ENCODE peak calls at places on chromosomes 7 and 10, in four cellular contexts. K is GM12878, Q is H1, L is K562. N is an unnamed sample.

GRCh38 chr10:73414230-73414981 is 548 bp upstream of the ANXA7 start:
- DNase-seq in Q (no peak), K (no peak), L (no peak), N (no peak)

GRCh38 chr10:87092356-87092860 is 2.2 kb downstream of the GLUD1 start:
- DNase-seq in Q (no peak), L (no peak), K (no peak), N (no peak)

GRCh38 chr7:129210256-129210988 is 14.4 kb upstream of the AHCYL2 start:
- DNase-seq in K (no peak), L (peak; percentile 87), Q (peak; percentile 98), N (peak; percentile 45)

GRCh38 chr10:55374917-55375316 is 573.9 kb upstream of the PCDH15 start:
- DNase-seq in Q (no peak), L (no peak), K (no peak), N (no peak)

GRCh38 chr7:124796771-124797170 is 31.2 kb upstream of the GPR37 start:
- DNase-seq in K (no peak), L (no peak), Q (no peak), N (peak; percentile 57)

GRCh38 chr10:131676046-131676445 is 224.8 kb upstream of the PPP2R2D start:
- DNase-seq in Q (no peak), L (no peak), K (no peak), N (no peak)

GRCh38 chr10:103448751-103449150 is 3.4 kb downstream of the CALHM2 start:
- DNase-seq in Q (no peak), K (no peak), L (no peak), N (no peak)

GRCh38 chr10:86330778-86331763 is 35.5 kb downstream of the GRID1 start:
- DNase-seq in K (no peak), L (no peak), Q (no peak), N (no peak)

GRCh38 chr10:70561051-70561450 is 41.5 kb downstream of the PRF1 start:
- DNase-seq in Q (no peak), L (no peak), K (no peak), N (no peak)

GRCh38 chr10:13924020-13924725 is 337.4 kb downstream of the PRPF18 start:
- DNase-seq in K (no peak), L (no peak), Q (no peak), N (no peak)

GRCh38 chr7:16089801-16090200 is 331.5 kb downstream of the CRPPA start:
- DNase-seq in K (no peak), L (no peak), Q (no peak), N (no peak)

GRCh38 chr10:5609952-5610616 is 56.3 kb downstream of the ASB13 start:
- DNase-seq in L (peak; percentile 43), Q (no peak), K (no peak), N (no peak)

GRCh38 chr10:23157691-23158369 is 34.3 kb upstream of the PTF1A start:
- DNase-seq in K (no peak), L (peak; percentile 55), Q (no peak), N (peak; percentile 63)

GRCh38 chr7:75943864-75944263 is 28.9 kb downstream of the POR start:
- DNase-seq in Q (no peak), K (no peak), L (peak; percentile 44), N (no peak)

GRCh38 chr7:99822731-99823718 is 4.8 kb upstream of the CYP3A43 start:
- DNase-seq in K (no peak), L (no peak), Q (peak; percentile 19), N (no peak)

GRCh38 chr7:24834150-24834798 is 77.0 kb upstream of the GSDME start:
- DNase-seq in K (no peak), L (no peak), Q (no peak), N (no peak)

GRCh38 chr7:42964849-42965805 is 33.0 kb downstream of the MRPL32 start:
- DNase-seq in K (peak; percentile 2), Q (no peak), L (no peak), N (no peak)

GRCh38 chr7:69624431-69624830 is 26.2 kb downstream of the AUTS2 start:
- DNase-seq in Q (no peak), L (no peak), K (no peak), N (no peak)

GRCh38 chr10:24901686-24902399 is 50.6 kb downstream of the PRTFDC1 start:
- DNase-seq in K (peak; percentile 43), L (peak; percentile 72), Q (no peak), N (peak; percentile 54)

GRCh38 chr10:24894728-24895127 is 57.7 kb downstream of the PRTFDC1 start:
- DNase-seq in K (no peak), Q (no peak), L (no peak), N (no peak)

GRCh38 chr10:12357525-12358151 is 8.3 kb downstream of the CAMK1D start:
- DNase-seq in Q (no peak), L (no peak), K (no peak), N (no peak)

GRCh38 chr7:116030626-116031276 is at the start of gene TFEC:
- DNase-seq in L (no peak), K (no peak), Q (no peak), N (no peak)

GRCh38 chr10:124827474-124827873 is 25.9 kb downstream of the ABRAXAS2 start:
- DNase-seq in L (peak; percentile 28), Q (no peak), K (no peak), N (peak; percentile 5)

GRCh38 chr10:31618541-31619291 is 299.7 kb downstream of the ZEB1 start:
- DNase-seq in Q (no peak), K (no peak), L (no peak), N (no peak)

GRCh38 chr10:50470798-50471582 is 152.8 kb downstream of the SGMS1 start:
- DNase-seq in K (no peak), L (no peak), Q (no peak), N (no peak)

GRCh38 chr10:96463562-96463961 is 50.2 kb downstream of the TLL2 start:
- DNase-seq in Q (no peak), L (no peak), K (no peak), N (no peak)

GRCh38 chr7:48875300-48875916 is 48.9 kb upstream of the CDC14C start:
- DNase-seq in K (no peak), L (no peak), Q (peak; percentile 56), N (peak; percentile 15)

GRCh38 chr7:91660734-91661355 is 219.7 kb downstream of the MTERF1 start:
- DNase-seq in K (peak; percentile 2), L (no peak), Q (no peak), N (no peak)
- TF ChIP-seq ZNF274 in K (no peak), L (no peak), Q (no peak), N (no peak)

DNA sequence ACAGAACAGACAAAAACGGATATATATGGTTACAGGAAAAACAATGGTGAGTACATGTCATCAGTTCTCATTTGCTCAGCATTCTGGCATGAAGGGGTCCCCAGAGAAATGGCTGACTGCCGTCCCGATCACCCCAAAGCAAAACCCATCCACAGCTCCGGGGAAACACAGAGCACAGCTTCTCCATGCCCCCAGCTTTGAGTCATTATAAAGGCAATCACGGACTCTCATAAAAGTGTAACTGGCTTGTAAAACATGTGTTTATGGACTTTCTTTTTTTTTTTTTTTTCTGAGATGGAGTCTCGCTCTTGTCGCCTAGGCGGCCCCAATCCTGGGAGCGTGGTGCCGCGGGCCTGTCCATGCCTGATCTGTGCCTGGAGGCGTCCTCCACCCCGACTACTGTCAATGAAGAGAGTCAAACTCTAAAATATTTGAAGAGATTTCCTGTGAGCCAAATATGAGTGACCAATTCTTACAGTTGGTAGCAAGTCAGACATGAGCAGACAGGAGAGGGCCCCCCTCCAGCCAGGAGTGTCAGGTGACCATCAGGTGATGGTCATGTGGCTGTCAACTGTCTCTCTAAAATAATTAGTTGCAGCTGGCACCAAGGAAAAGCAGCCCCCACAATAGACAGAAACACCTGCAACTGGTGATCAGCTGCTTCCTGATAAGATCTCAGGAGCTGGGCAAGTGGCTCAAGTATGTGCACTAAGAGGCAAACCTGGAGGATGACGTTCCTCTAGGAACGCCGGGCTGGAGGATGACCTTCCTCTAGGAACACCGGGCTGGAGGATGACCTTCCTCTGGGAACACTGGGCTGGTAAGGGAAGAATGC is 21.7 kb upstream of the NOM1 start:
- DNase-seq in L (no peak), Q (no peak), K (no peak), N (no peak)
- H3K4me3 ChIP-seq in L (no peak overlapping the region), Q (no peak overlapping the region), K (no peak overlapping the region), N (no peak overlapping the region)

GRCh38 chr10:72009062-72009429 is 44.9 kb downstream of the CHST3 start:
- DNase-seq in Q (no peak), K (no peak), L (no peak), N (no peak)

GRCh38 chr10:72008096-72008933 is 44.1 kb downstream of the CHST3 start:
- DNase-seq in Q (no peak), K (no peak), L (no peak), N (peak; percentile 54)

GRCh38 chr10:72006026-72006425 is 41.8 kb downstream of the CHST3 start:
- DNase-seq in L (no peak), Q (no peak), K (no peak), N (no peak)

GRCh38 chr10:72009430-72010081 is 45.4 kb downstream of the CHST3 start:
- DNase-seq in L (no peak), Q (no peak), K (no peak), N (no peak)

DNA sequence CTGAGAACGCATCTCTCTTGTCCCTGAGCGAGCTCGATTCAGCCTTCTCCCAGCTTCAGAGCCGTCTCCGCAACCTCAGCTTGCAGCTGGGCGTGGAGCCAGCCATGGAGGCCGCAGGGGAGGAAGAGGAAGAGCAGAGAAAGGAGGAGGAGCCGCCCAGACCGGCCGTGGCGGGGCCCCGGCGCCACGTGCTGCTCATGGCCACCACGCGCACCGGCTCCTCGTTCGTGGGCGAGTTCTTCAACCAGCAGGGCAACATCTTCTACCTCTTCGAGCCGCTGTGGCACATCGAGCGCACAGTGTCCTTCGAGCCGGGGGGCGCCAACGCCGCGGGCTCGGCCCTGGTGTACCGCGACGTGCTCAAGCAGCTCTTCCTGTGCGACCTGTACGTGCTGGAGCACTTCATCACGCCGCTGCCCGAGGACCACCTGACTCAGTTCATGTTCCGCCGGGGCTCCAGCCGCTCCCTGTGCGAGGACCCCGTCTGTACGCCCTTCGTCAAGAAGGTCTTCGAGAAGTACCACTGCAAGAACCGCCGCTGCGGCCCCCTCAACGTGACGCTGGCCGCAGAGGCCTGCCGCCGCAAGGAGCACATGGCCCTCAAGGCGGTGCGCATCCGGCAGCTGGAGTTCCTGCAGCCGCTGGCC is 43.2 kb downstream of the CHST3 start:
- DNase-seq in Q (no peak), K (no peak), L (peak; percentile 64), N (no peak)
- TF ChIP-seq TAF1 in Q (no peak), K (no peak), L (no peak), N (no peak)

DNA sequence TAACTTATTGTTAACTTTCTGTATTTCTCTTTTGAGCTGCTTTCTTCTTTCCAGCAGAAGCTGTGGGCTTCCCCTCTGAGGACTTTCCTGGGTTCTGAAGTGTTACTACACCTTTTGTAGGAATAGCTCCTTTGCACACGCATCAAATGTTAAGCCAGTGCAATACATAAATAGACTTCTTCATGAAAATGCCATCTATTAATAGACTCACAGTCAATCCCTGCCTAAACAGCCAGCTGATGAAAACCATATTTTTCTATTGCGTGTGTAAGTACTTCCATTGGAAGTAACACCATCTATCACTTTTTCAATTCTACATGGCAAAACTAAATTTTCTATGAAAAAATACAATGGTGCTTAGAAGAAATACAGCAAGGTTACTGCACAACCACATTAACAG is 1.4 kb downstream of the ABCB4 start:
- DNase-seq in K (peak; percentile 15), Q (no peak), L (no peak), N (no peak)
- TF ChIP-seq ZNF274 in K (no peak), Q (no peak), L (no peak), N (no peak)